ENCODE peak calls at places on chromosome 13, in ten cellular contexts. H is activated naive CD4-positive, alpha-beta T cell treated with Interleukin-2 at 50 U/mL for 16 hours; D is stimulated activated CD8-positive, alpha-beta memory T cell treated with anti-CD3 and anti-CD28 coated beads, Interleukin-7, amount 100 ng/mL, for 24 hours; O is osteocyte; C is AG04450; W is fibroblast of mammary gland; Y is NCI-H510A; K is ureter; U is bronchial epithelial cell; V is effector CD8-positive, alpha-beta T cell. G is an unnamed sample.

GRCh38 chr13:110261166-110262081 is 45.5 kb downstream of the COL4A1 start:
- DNase-seq in H (no peak), D (no peak), O (peak; percentile 80), C (no peak), W (no peak), Y (no peak), K (peak; percentile 26), U (peak; percentile 22), V (no peak), G (no peak)

GRCh38 chr13:96338030-96338429 is 248.1 kb downstream of the HS6ST3 start:
- DNase-seq in H (no peak), D (no peak), O (no peak), C (no peak), W (no peak), Y (no peak), K (no peak), U (no peak), V (no peak), G (no peak)

GRCh38 chr13:54733639-54734038 is 1705.0 kb downstream of the OLFM4 start:
- DNase-seq in H (no peak), D (no peak), O (no peak), C (no peak), W (no peak), Y (no peak), K (no peak), U (no peak), V (no peak), G (no peak)

GRCh38 chr13:110250258-110250891 is 56.6 kb downstream of the COL4A1 start:
- DNase-seq in H (no peak), D (no peak), O (peak; percentile 86), C (no peak), W (peak; percentile 97), Y (no peak), K (peak; percentile 41), U (peak; percentile 63), V (no peak), G (no peak)

GRCh38 chr13:32443111-32443510 is 15.2 kb upstream of the N4BP2L1 start:
- DNase-seq in H (peak; percentile 29), D (no peak), O (no peak), C (no peak), W (peak; percentile 41), Y (no peak), K (no peak), U (peak; percentile 27), V (no peak), G (no peak)

GRCh38 chr13:99350191-99350590 is 43.0 kb upstream of the GPR183 start:
- DNase-seq in H (no peak), D (no peak), O (no peak), C (no peak), W (no peak), Y (no peak), K (no peak), U (no peak), V (no peak), G (no peak)

GRCh38 chr13:73025212-73026012 is 33.4 kb upstream of the KLF5 start:
- DNase-seq in H (no peak), D (no peak), O (no peak), C (no peak), W (peak; percentile 4), Y (no peak), K (no peak), U (peak; percentile 94), V (no peak), G (no peak)

GRCh38 chr13:39232401-39232980 is 194.2 kb downstream of the NHLRC3 start:
- DNase-seq in H (no peak), D (no peak), O (no peak), C (no peak), W (no peak), Y (no peak), K (no peak), U (no peak), V (no peak), G (no peak)

GRCh38 chr13:31020996-31021395 is 88.5 kb downstream of the TEX26 start:
- DNase-seq in H (no peak), D (no peak), O (no peak), C (no peak), W (no peak), Y (no peak), K (no peak), U (no peak), V (no peak), G (no peak)

GRCh38 chr13:94860981-94861407 is 148.6 kb upstream of the SOX21 start:
- DNase-seq in H (no peak), D (no peak), O (no peak), C (no peak), W (peak; percentile 39), Y (no peak), K (no peak), U (peak; percentile 26), V (no peak), G (no peak)

GRCh38 chr13:36108342-36108741 is 22.8 kb downstream of the DCLK1 start:
- DNase-seq in H (no peak), D (no peak), O (no peak), C (no peak), W (no peak), Y (no peak), K (no peak), U (no peak), V (no peak), G (no peak)

GRCh38 chr13:98492335-98493034 is 84.4 kb downstream of the STK24 start:
- DNase-seq in H (no peak), D (no peak), O (no peak), C (no peak), W (no peak), Y (no peak), K (no peak), U (no peak), V (no peak), G (no peak)

GRCh38 chr13:49248433-49249002 is 793 bp downstream of the CDADC1 start:
- DNase-seq in H (no peak), D (no peak), O (no peak), C (no peak), W (peak; percentile 45), Y (no peak), K (peak; percentile 46), U (peak; percentile 15), V (no peak), G (no peak)

GRCh38 chr13:100526299-100527030 is 62.1 kb downstream of the GGACT start:
- DNase-seq in H (no peak), D (no peak), O (no peak), C (no peak), W (no peak), Y (no peak), K (no peak), U (no peak), V (no peak), G (no peak)

GRCh38 chr13:46936525-46936924 is 39.7 kb upstream of the HTR2A start:
- DNase-seq in H (no peak), D (no peak), O (no peak), C (no peak), W (no peak), Y (no peak), K (no peak), U (no peak), V (no peak), G (no peak)

GRCh38 chr13:58480011-58480410 is 848.5 kb downstream of the PCDH17 start:
- DNase-seq in H (no peak), D (no peak), O (no peak), C (no peak), W (no peak), Y (no peak), K (no peak), U (no peak), V (no peak), G (no peak)